ENCODE peak calls at places on chromosomes 1 and 21, in nine cellular contexts. One of them, this sample, is unnamed.

GRCh38 chr1:203127672-203128611 is at the start of gene ADORA1:
- DNase-seq in ovary: peak; percentile 42
- DNase-seq in osteoblast: peak; percentile 97
- DNase-seq in lower lobe of right lung: peak; percentile 68
- DNase-seq in tibial artery: peak; percentile 76
- DNase-seq in body of pancreas: peak; percentile 66
- DNase-seq in A549: peak; percentile 55
- DNase-seq in lung: peak; percentile 51
- DNase-seq in IMR-90: peak; percentile 41
- DNase-seq in this sample: no peak

GRCh38 chr1:9842781-9843575 is 19.2 kb upstream of the CLSTN1 start:
- DNase-seq in ovary: no peak
- DNase-seq in osteoblast: peak; percentile 44
- DNase-seq in lower lobe of right lung: peak; percentile 43
- DNase-seq in tibial artery: no peak
- DNase-seq in body of pancreas: peak; percentile 41
- DNase-seq in A549: no peak
- DNase-seq in lung: no peak
- DNase-seq in IMR-90: no peak
- DNase-seq in this sample: no peak

GRCh38 chr1:17475729-17476128 is 36.3 kb upstream of the RCC2 start:
- DNase-seq in ovary: no peak
- DNase-seq in osteoblast: peak; percentile 49
- DNase-seq in lower lobe of right lung: no peak
- DNase-seq in tibial artery: no peak
- DNase-seq in body of pancreas: no peak
- DNase-seq in A549: no peak
- DNase-seq in lung: no peak
- DNase-seq in IMR-90: peak; percentile 66
- DNase-seq in this sample: peak; percentile 27

GRCh38 chr21:44755227-44755626 is 43.9 kb upstream of the TSPEAR start:
- DNase-seq in ovary: no peak
- DNase-seq in osteoblast: peak; percentile 79
- DNase-seq in lower lobe of right lung: no peak
- DNase-seq in tibial artery: no peak
- DNase-seq in body of pancreas: no peak
- DNase-seq in A549: no peak
- DNase-seq in lung: no peak
- DNase-seq in IMR-90: no peak
- DNase-seq in this sample: no peak

GRCh38 chr1:156657971-156658319 is 16.0 kb downstream of the BCAN start:
- DNase-seq in ovary: no peak
- DNase-seq in osteoblast: peak; percentile 62
- DNase-seq in lower lobe of right lung: no peak
- DNase-seq in tibial artery: no peak
- DNase-seq in body of pancreas: no peak
- DNase-seq in A549: no peak
- DNase-seq in lung: no peak
- DNase-seq in IMR-90: no peak
- DNase-seq in this sample: no peak

GRCh38 chr1:172145231-172145651 is 275.2 kb upstream of the C1orf105 start:
- DNase-seq in ovary: peak; percentile 32
- DNase-seq in osteoblast: no peak
- DNase-seq in lower lobe of right lung: no peak
- DNase-seq in tibial artery: no peak
- DNase-seq in body of pancreas: no peak
- DNase-seq in A549: no peak
- DNase-seq in lung: no peak
- DNase-seq in IMR-90: peak; percentile 70
- DNase-seq in this sample: no peak

GRCh38 chr1:206823725-206824124 is 41.7 kb upstream of the IL20 start:
- DNase-seq in ovary: peak; percentile 18
- DNase-seq in osteoblast: no peak
- DNase-seq in lower lobe of right lung: no peak
- DNase-seq in tibial artery: no peak
- DNase-seq in body of pancreas: no peak
- DNase-seq in A549: no peak
- DNase-seq in lung: no peak
- DNase-seq in IMR-90: peak; percentile 27
- DNase-seq in this sample: no peak

GRCh38 chr1:161160763-161161162 is 1.5 kb downstream of the USP21 start:
- DNase-seq in ovary: no peak
- DNase-seq in osteoblast: peak; percentile 15
- DNase-seq in lower lobe of right lung: no peak
- DNase-seq in tibial artery: peak; percentile 63
- DNase-seq in body of pancreas: no peak
- DNase-seq in A549: no peak
- DNase-seq in lung: no peak
- DNase-seq in IMR-90: no peak
- DNase-seq in this sample: no peak

GRCh38 chr1:28982198-28982597 is 67.8 kb downstream of the EPB41 start:
- DNase-seq in ovary: no peak
- DNase-seq in osteoblast: no peak
- DNase-seq in lower lobe of right lung: no peak
- DNase-seq in tibial artery: no peak
- DNase-seq in body of pancreas: no peak
- DNase-seq in A549: no peak
- DNase-seq in lung: no peak
- DNase-seq in IMR-90: no peak
- DNase-seq in this sample: no peak

GRCh38 chr1:248906741-248907661 is 966 bp downstream of the PGBD2 start:
- DNase-seq in ovary: no peak
- DNase-seq in osteoblast: no peak
- DNase-seq in lower lobe of right lung: no peak
- DNase-seq in tibial artery: no peak
- DNase-seq in body of pancreas: peak; percentile 35
- DNase-seq in A549: no peak
- DNase-seq in lung: no peak
- DNase-seq in IMR-90: peak; percentile 25
- DNase-seq in this sample: no peak

GRCh38 chr1:44044071-44044801 is 13.0 kb upstream of the SLC6A9 start:
- DNase-seq in ovary: no peak
- DNase-seq in osteoblast: no peak
- DNase-seq in lower lobe of right lung: no peak
- DNase-seq in tibial artery: peak; percentile 23
- DNase-seq in body of pancreas: no peak
- DNase-seq in A549: no peak
- DNase-seq in lung: no peak
- DNase-seq in IMR-90: no peak
- DNase-seq in this sample: no peak

GRCh38 chr1:46288485-46289133 is 14.8 kb downstream of the LRRC41 start:
- DNase-seq in ovary: no peak
- DNase-seq in osteoblast: peak; percentile 88
- DNase-seq in lower lobe of right lung: no peak
- DNase-seq in tibial artery: no peak
- DNase-seq in body of pancreas: no peak
- DNase-seq in A549: no peak
- DNase-seq in lung: no peak
- DNase-seq in IMR-90: peak; percentile 77
- DNase-seq in this sample: no peak

GRCh38 chr1:42777860-42778259 is 6.9 kb upstream of the TMEM269 start:
- DNase-seq in ovary: no peak
- DNase-seq in osteoblast: peak; percentile 89
- DNase-seq in lower lobe of right lung: no peak
- DNase-seq in tibial artery: no peak
- DNase-seq in body of pancreas: no peak
- DNase-seq in A549: peak; percentile 60
- DNase-seq in lung: no peak
- DNase-seq in IMR-90: peak; percentile 46
- DNase-seq in this sample: no peak

GRCh38 chr1:184416476-184416875 is 29.6 kb downstream of the C1orf21 start:
- DNase-seq in ovary: no peak
- DNase-seq in osteoblast: no peak
- DNase-seq in lower lobe of right lung: no peak
- DNase-seq in tibial artery: no peak
- DNase-seq in body of pancreas: no peak
- DNase-seq in A549: no peak
- DNase-seq in lung: no peak
- DNase-seq in IMR-90: peak; percentile 10
- DNase-seq in this sample: no peak

GRCh38 chr1:224193319-224193966 is 10.4 kb downstream of the DEGS1 start:
- DNase-seq in ovary: no peak
- DNase-seq in osteoblast: no peak
- DNase-seq in lower lobe of right lung: no peak
- DNase-seq in tibial artery: no peak
- DNase-seq in body of pancreas: no peak
- DNase-seq in A549: no peak
- DNase-seq in lung: no peak
- DNase-seq in IMR-90: no peak
- DNase-seq in this sample: no peak

GRCh38 chr1:242556276-242556675 is 31.8 kb upstream of the PLD5 start:
- DNase-seq in ovary: no peak
- DNase-seq in osteoblast: no peak
- DNase-seq in lower lobe of right lung: no peak
- DNase-seq in tibial artery: no peak
- DNase-seq in body of pancreas: no peak
- DNase-seq in A549: no peak
- DNase-seq in lung: no peak
- DNase-seq in IMR-90: no peak
- DNase-seq in this sample: no peak

GRCh38 chr21:37463083-37463780 is 96.7 kb downstream of the DYRK1A start:
- DNase-seq in ovary: no peak
- DNase-seq in osteoblast: peak; percentile 51
- DNase-seq in lower lobe of right lung: no peak
- DNase-seq in tibial artery: no peak
- DNase-seq in body of pancreas: no peak
- DNase-seq in A549: peak; percentile 17
- DNase-seq in lung: no peak
- DNase-seq in IMR-90: peak; percentile 80
- DNase-seq in this sample: peak; percentile 23

GRCh38 chr21:17540530-17540929 is 27.7 kb downstream of the CXADR start:
- DNase-seq in ovary: no peak
- DNase-seq in osteoblast: no peak
- DNase-seq in lower lobe of right lung: no peak
- DNase-seq in tibial artery: no peak
- DNase-seq in body of pancreas: no peak
- DNase-seq in A549: no peak
- DNase-seq in lung: no peak
- DNase-seq in IMR-90: no peak
- DNase-seq in this sample: no peak

GRCh38 chr1:118360817-118361216 is 175.8 kb upstream of the SPAG17 start:
- DNase-seq in ovary: no peak
- DNase-seq in osteoblast: no peak
- DNase-seq in lower lobe of right lung: no peak
- DNase-seq in tibial artery: no peak
- DNase-seq in body of pancreas: no peak
- DNase-seq in A549: no peak
- DNase-seq in lung: no peak
- DNase-seq in IMR-90: peak; percentile 29
- DNase-seq in this sample: no peak
- H3K9me3 ChIP-seq in ovary: no peaks in the 10 kb centered on the region
- H3K9me3 ChIP-seq in osteoblast: peaks cover 8% of the 10 kb centered on the region
- H3K9me3 ChIP-seq in lower lobe of right lung: peaks cover 32% of the 10 kb centered on the region
- H3K9me3 ChIP-seq in tibial artery: peaks cover 34% of the 10 kb centered on the region
- H3K9me3 ChIP-seq in body of pancreas: no peaks in the 10 kb centered on the region
- H3K9me3 ChIP-seq in A549: peaks cover 5% of the 10 kb centered on the region
- H3K9me3 ChIP-seq in lung: peaks cover 9% of the 10 kb centered on the region
- H3K9me3 ChIP-seq in IMR-90: peaks cover 2% of the 10 kb centered on the region
- H3K9me3 ChIP-seq in this sample: no peaks in the 10 kb centered on the region

GRCh38 chr1:19872190-19872589 is 10.0 kb upstream of the OTUD3 start:
- DNase-seq in ovary: no peak
- DNase-seq in osteoblast: peak; percentile 67
- DNase-seq in lower lobe of right lung: no peak
- DNase-seq in tibial artery: no peak
- DNase-seq in body of pancreas: peak; percentile 70
- DNase-seq in A549: no peak
- DNase-seq in lung: no peak
- DNase-seq in IMR-90: no peak
- DNase-seq in this sample: no peak
- TF ChIP-seq CTCF in ovary: no peak
- TF ChIP-seq CTCF in osteoblast: peak; percentile 37
- TF ChIP-seq CTCF in lower lobe of right lung: no peak
- TF ChIP-seq CTCF in tibial artery: no peak
- TF ChIP-seq CTCF in body of pancreas: peak; percentile 39
- TF ChIP-seq CTCF in A549: no peak
- TF ChIP-seq CTCF in lung: no peak
- TF ChIP-seq CTCF in IMR-90: no peak
- TF ChIP-seq CTCF in this sample: no peak

GRCh38 chr1:11026052-11026451 is 13.6 kb downstream of the TARDBP start:
- DNase-seq in ovary: no peak
- DNase-seq in osteoblast: no peak
- DNase-seq in lower lobe of right lung: no peak
- DNase-seq in tibial artery: no peak
- DNase-seq in body of pancreas: no peak
- DNase-seq in A549: no peak
- DNase-seq in lung: no peak
- DNase-seq in IMR-90: no peak
- DNase-seq in this sample: no peak
- H3K4me3 ChIP-seq in ovary: no peak overlapping the region
- H3K4me3 ChIP-seq in osteoblast: no peak overlapping the region
- H3K4me3 ChIP-seq in lower lobe of right lung: no peak overlapping the region
- H3K4me3 ChIP-seq in tibial artery: no peak overlapping the region
- H3K4me3 ChIP-seq in body of pancreas: no peak overlapping the region
- H3K4me3 ChIP-seq in A549: no peak overlapping the region
- H3K4me3 ChIP-seq in lung: no peak overlapping the region
- H3K4me3 ChIP-seq in IMR-90: no peak overlapping the region
- H3K4me3 ChIP-seq in this sample: no peak overlapping the region

GRCh38 chr1:159025043-159025442 is 15.3 kb downstream of the IFI16 start:
- DNase-seq in ovary: no peak
- DNase-seq in osteoblast: no peak
- DNase-seq in lower lobe of right lung: no peak
- DNase-seq in tibial artery: no peak
- DNase-seq in body of pancreas: no peak
- DNase-seq in A549: no peak
- DNase-seq in lung: no peak
- DNase-seq in IMR-90: no peak
- DNase-seq in this sample: no peak
- H3K9me3 ChIP-seq in ovary: no peaks in the 10 kb centered on the region
- H3K9me3 ChIP-seq in osteoblast: no peaks in the 10 kb centered on the region
- H3K9me3 ChIP-seq in lower lobe of right lung: no peaks in the 10 kb centered on the region
- H3K9me3 ChIP-seq in tibial artery: peaks cover 5% of the 10 kb centered on the region
- H3K9me3 ChIP-seq in body of pancreas: no peaks in the 10 kb centered on the region
- H3K9me3 ChIP-seq in A549: no peaks in the 10 kb centered on the region
- H3K9me3 ChIP-seq in lung: no peaks in the 10 kb centered on the region
- H3K9me3 ChIP-seq in IMR-90: no peaks in the 10 kb centered on the region
- H3K9me3 ChIP-seq in this sample: no peaks in the 10 kb centered on the region

DNA sequence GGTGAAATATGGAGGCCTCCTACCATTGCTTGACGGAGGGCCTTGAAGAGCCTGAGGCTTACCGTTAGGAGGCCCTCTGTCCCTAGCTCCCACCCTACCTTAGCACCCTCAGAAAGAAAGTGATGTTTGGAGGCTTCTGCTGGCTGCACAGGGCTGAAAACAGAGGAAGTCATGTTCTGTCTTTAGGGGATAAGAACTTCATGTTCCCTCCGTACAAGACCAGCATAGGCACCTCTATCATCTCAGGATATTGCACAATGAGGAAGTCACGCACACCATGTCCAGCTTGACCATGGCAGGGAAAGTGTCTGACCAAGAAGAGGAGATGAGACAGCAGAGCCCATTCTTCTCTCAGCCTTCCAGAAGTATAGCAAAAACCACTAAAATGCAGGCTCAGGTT is 13.8 kb downstream of the ADORA3 start:
- DNase-seq in ovary: no peak
- DNase-seq in osteoblast: no peak
- DNase-seq in lower lobe of right lung: no peak
- DNase-seq in tibial artery: no peak
- DNase-seq in body of pancreas: no peak
- DNase-seq in A549: no peak
- DNase-seq in lung: no peak
- DNase-seq in IMR-90: no peak
- DNase-seq in this sample: no peak
- TF ChIP-seq CTCF in ovary: no peak
- TF ChIP-seq CTCF in osteoblast: no peak
- TF ChIP-seq CTCF in lower lobe of right lung: no peak
- TF ChIP-seq CTCF in tibial artery: no peak
- TF ChIP-seq CTCF in body of pancreas: no peak
- TF ChIP-seq CTCF in A549: no peak
- TF ChIP-seq CTCF in lung: no peak
- TF ChIP-seq CTCF in IMR-90: no peak
- TF ChIP-seq CTCF in this sample: no peak

This sample was measured in AG04450.